ENCODE peak calls at places on chromosome 7, in eight cellular contexts. B is MM.1S, J is brain microvascular endothelial cell, R is transverse colon, Q is breast epithelium, F is Peyer's patch, C is esophagus squamous epithelium, H is mammary epithelial cell. L is an unnamed sample.

GRCh38 chr7:132377703-132378584 is 198.3 kb downstream of the PLXNA4 start:
- DNase-seq in J (no peak), R (no peak), F (no peak), H (no peak), C (no peak), Q (no peak), B (no peak), L (no peak)

GRCh38 chr7:30285531-30286284 is 1.3 kb downstream of the ZNRF2 start:
- DNase-seq in C (no peak), H (peak), J (peak), R (peak), Q (no peak), B (peak), F (peak), L (no peak)

GRCh38 chr7:155583636-155584035 is 37.3 kb upstream of the CNPY1 start:
- DNase-seq in J (no peak), H (no peak), F (no peak), R (no peak), Q (no peak), B (no peak), C (no peak), L (no peak)

GRCh38 chr7:80105706-80106408 is 28.8 kb upstream of the GNAI1 start:
- DNase-seq in F (no peak), R (no peak), Q (no peak), J (no peak), H (no peak), B (no peak), C (no peak), L (no peak)

GRCh38 chr7:55075464-55075971 is 56.7 kb downstream of the EGFR start:
- DNase-seq in F (no peak), C (no peak), Q (peak), B (no peak), R (peak), H (no peak), J (no peak), L (no peak)

GRCh38 chr7:136470179-136470578 is 398.3 kb upstream of the CHRM2 start:
- DNase-seq in B (no peak), C (no peak), F (no peak), Q (no peak), H (no peak), J (no peak), R (no peak), L (no peak)

GRCh38 chr7:5780801-5781496 is 514 bp downstream of the RNF216 start:
- DNase-seq in F (peak), B (peak), R (peak), Q (no peak), C (no peak), H (peak), J (peak), L (no peak)

GRCh38 chr7:100588438-100588837 is 2.3 kb downstream of the FBXO24 start:
- DNase-seq in Q (no peak), C (no peak), F (no peak), H (no peak), R (no peak), B (no peak), J (peak), L (no peak)

GRCh38 chr7:142445019-142445686 is 187.3 kb upstream of the PRSS58 start:
- DNase-seq in Q (no peak), J (no peak), R (no peak), B (peak), C (no peak), H (no peak), F (no peak), L (no peak)

GRCh38 chr7:134515569-134516468 is 11.5 kb upstream of the AKR1B10 start:
- DNase-seq in Q (no peak), F (no peak), C (no peak), B (no peak), H (peak), J (peak), R (no peak), L (no peak)

GRCh38 chr7:132636581-132636980 is 60.3 kb upstream of the PLXNA4 start:
- DNase-seq in B (no peak), C (no peak), F (no peak), R (no peak), J (no peak), Q (no peak), H (no peak), L (no peak)

GRCh38 chr7:142957723-142958122 is 4.4 kb downstream of the KEL start:
- DNase-seq in J (no peak), F (no peak), H (no peak), Q (no peak), B (no peak), C (no peak), R (no peak), L (no peak)

DNA sequence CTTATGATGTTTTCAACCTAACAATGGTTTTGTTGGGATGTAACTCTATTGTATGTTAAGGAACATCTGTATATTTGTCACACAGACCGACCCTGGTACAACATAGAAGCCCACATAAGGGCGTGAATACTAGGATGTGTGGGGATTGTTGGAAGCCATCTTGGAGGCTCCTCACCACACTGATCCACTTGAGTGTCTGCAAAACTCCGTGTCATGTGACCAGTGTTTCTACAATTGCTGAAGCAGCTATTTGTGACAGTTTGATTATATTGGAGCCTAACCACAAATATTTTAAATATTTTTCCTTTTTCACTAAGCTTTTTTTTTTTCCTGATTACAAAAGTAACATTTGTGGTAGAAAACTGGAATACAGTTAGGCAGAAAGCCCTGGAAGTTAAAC is 27.9 kb downstream of the RALA start:
- DNase-seq in F (no peak), C (no peak), R (no peak), H (no peak), Q (no peak), J (peak), B (no peak), L (no peak)
- H3K27ac ChIP-seq in F (no peak), C (no peak), R (no peak), H (no peak), Q (no peak), J (no peak), B (no peak), L (no peak)

GRCh38 chr7:128017880-128018845 is 13.1 kb downstream of the LRRC4 start:
- DNase-seq in J (no peak), C (no peak), R (no peak), Q (no peak), B (no peak), F (no peak), H (peak), L (no peak)

GRCh38 chr7:128014864-128015263 is 16.4 kb downstream of the LRRC4 start:
- DNase-seq in H (peak), J (no peak), C (no peak), Q (no peak), B (no peak), F (no peak), R (no peak), L (no peak)

GRCh38 chr7:128019330-128019729 is 11.9 kb downstream of the LRRC4 start:
- DNase-seq in F (no peak), C (no peak), J (no peak), B (no peak), R (no peak), Q (no peak), H (no peak), L (no peak)

GRCh38 chr7:128020161-128020560 is 11.1 kb downstream of the LRRC4 start:
- DNase-seq in J (no peak), B (no peak), R (no peak), F (no peak), C (no peak), Q (no peak), H (no peak), L (no peak)

DNA sequence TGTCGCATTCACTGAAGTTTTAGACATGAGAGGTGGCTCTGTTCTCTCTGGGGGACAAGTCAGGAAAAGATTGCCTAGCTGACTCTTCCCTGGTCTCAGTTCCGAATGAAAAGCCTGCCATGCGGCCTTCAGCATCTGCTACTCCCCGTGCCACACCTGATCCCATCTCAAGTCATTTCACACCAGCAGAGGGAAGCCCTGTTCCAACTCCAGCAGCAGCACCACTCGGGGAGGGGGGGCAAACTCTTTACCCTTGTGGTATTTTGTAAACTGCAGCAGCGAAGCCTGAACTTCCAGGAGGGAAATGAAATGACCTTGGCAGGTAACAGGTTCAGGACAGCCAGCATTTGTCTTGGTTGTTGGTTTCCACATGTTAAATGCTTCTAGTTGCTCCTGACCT is 13.8 kb downstream of the LRRC4 start:
- DNase-seq in H (no peak), J (no peak), B (no peak), R (no peak), C (no peak), Q (no peak), F (no peak), L (no peak)
- TF ChIP-seq CTCF in H (peak), J (peak), B (no peak), R (no peak), C (peak), Q (no peak), F (no peak), L (peak)

GRCh38 chr7:139613971-139614411 is 90.5 kb downstream of the CLEC2L start:
- DNase-seq in F (no peak), R (no peak), B (no peak), C (no peak), Q (no peak), J (no peak), H (no peak), L (no peak)
- H3K27ac ChIP-seq in F (no peak), R (no peak), B (no peak), C (no peak), Q (no peak), J (no peak), H (no peak), L (no peak)

GRCh38 chr7:114087674-114088539 is 169.1 kb upstream of the PPP1R3A start:
- DNase-seq in B (peak), C (no peak), H (no peak), Q (no peak), F (no peak), J (no peak), R (peak), L (no peak)
- TF ChIP-seq CTCF in B (no peak), C (no peak), H (no peak), Q (no peak), F (no peak), J (no peak), R (peak), L (no peak)

L was measured in RWPE2.